ENCODE peak calls at places on chromosomes 11 and 22, in seven cellular contexts. One of them, this sample, is unnamed.

GRCh38 chr11:128621491-128622136 is 34.3 kb upstream of the ETS1 start:
- DNase-seq in SK-N-SH: no peak
- DNase-seq in HCT116: no peak
- DNase-seq in HepG2: no peak
- DNase-seq in GM23338: no peak
- DNase-seq in A549: no peak
- DNase-seq in Panc1: no peak
- DNase-seq in this sample: no peak

GRCh38 chr11:92304271-92304670 is 79.7 kb downstream of the FAT3 start:
- DNase-seq in SK-N-SH: no peak
- DNase-seq in HCT116: no peak
- DNase-seq in HepG2: no peak
- DNase-seq in GM23338: no peak
- DNase-seq in A549: no peak
- DNase-seq in Panc1: no peak
- DNase-seq in this sample: no peak

GRCh38 chr11:111635706-111636045 is 33.4 kb downstream of the SIK2 start:
- DNase-seq in SK-N-SH: peak; percentile 38
- DNase-seq in HCT116: no peak
- DNase-seq in HepG2: no peak
- DNase-seq in GM23338: no peak
- DNase-seq in A549: no peak
- DNase-seq in Panc1: no peak
- DNase-seq in this sample: no peak

GRCh38 chr11:133082851-133083488 is 449.3 kb downstream of the OPCML start:
- DNase-seq in SK-N-SH: peak; percentile 95
- DNase-seq in HCT116: no peak
- DNase-seq in HepG2: peak; percentile 12
- DNase-seq in GM23338: peak; percentile 83
- DNase-seq in A549: peak; percentile 11
- DNase-seq in Panc1: no peak
- DNase-seq in this sample: peak; percentile 30

GRCh38 chr22:37045958-37046357 is 5.6 kb upstream of the KCTD17 start:
- DNase-seq in SK-N-SH: peak; percentile 64
- DNase-seq in HCT116: no peak
- DNase-seq in HepG2: no peak
- DNase-seq in GM23338: peak; percentile 74
- DNase-seq in A549: peak; percentile 32
- DNase-seq in Panc1: no peak
- DNase-seq in this sample: no peak

GRCh38 chr22:25754527-25755202 is 12.7 kb downstream of the MYO18B start:
- DNase-seq in SK-N-SH: no peak
- DNase-seq in HCT116: no peak
- DNase-seq in HepG2: no peak
- DNase-seq in GM23338: no peak
- DNase-seq in A549: no peak
- DNase-seq in Panc1: no peak
- DNase-seq in this sample: no peak

GRCh38 chr11:64357904-64358535 is 942 bp upstream of the RPS6KA4 start:
- DNase-seq in SK-N-SH: peak; percentile 63
- DNase-seq in HCT116: no peak
- DNase-seq in HepG2: peak; percentile 20
- DNase-seq in GM23338: no peak
- DNase-seq in A549: peak; percentile 58
- DNase-seq in Panc1: peak; percentile 18
- DNase-seq in this sample: no peak

GRCh38 chr11:34756591-34756990 is 135.7 kb downstream of the EHF start:
- DNase-seq in SK-N-SH: no peak
- DNase-seq in HCT116: no peak
- DNase-seq in HepG2: no peak
- DNase-seq in GM23338: no peak
- DNase-seq in A549: no peak
- DNase-seq in Panc1: no peak
- DNase-seq in this sample: no peak

GRCh38 chr22:46070215-46070721 is 80.1 kb upstream of the PPARA start:
- DNase-seq in SK-N-SH: no peak
- DNase-seq in HCT116: no peak
- DNase-seq in HepG2: peak; percentile 10
- DNase-seq in GM23338: peak; percentile 69
- DNase-seq in A549: no peak
- DNase-seq in Panc1: no peak
- DNase-seq in this sample: peak; percentile 77

GRCh38 chr11:12706531-12707499 is 32.6 kb downstream of the TEAD1 start:
- DNase-seq in SK-N-SH: no peak
- DNase-seq in HCT116: no peak
- DNase-seq in HepG2: peak; percentile 57
- DNase-seq in GM23338: no peak
- DNase-seq in A549: no peak
- DNase-seq in Panc1: no peak
- DNase-seq in this sample: no peak

GRCh38 chr11:15969701-15970329 is 386.5 kb downstream of the SOX6 start:
- DNase-seq in SK-N-SH: no peak
- DNase-seq in HCT116: no peak
- DNase-seq in HepG2: no peak
- DNase-seq in GM23338: no peak
- DNase-seq in A549: no peak
- DNase-seq in Panc1: no peak
- DNase-seq in this sample: no peak

GRCh38 chr11:120034881-120035620 is 102.9 kb downstream of the TRIM29 start:
- DNase-seq in SK-N-SH: no peak
- DNase-seq in HCT116: no peak
- DNase-seq in HepG2: no peak
- DNase-seq in GM23338: no peak
- DNase-seq in A549: no peak
- DNase-seq in Panc1: no peak
- DNase-seq in this sample: no peak

GRCh38 chr22:49753276-49753884 is 74.3 kb downstream of the BRD1 start:
- DNase-seq in SK-N-SH: peak; percentile 80
- DNase-seq in HCT116: no peak
- DNase-seq in HepG2: no peak
- DNase-seq in GM23338: no peak
- DNase-seq in A549: no peak
- DNase-seq in Panc1: no peak
- DNase-seq in this sample: no peak

GRCh38 chr22:49754674-49755590 is 72.7 kb downstream of the BRD1 start:
- DNase-seq in SK-N-SH: peak; percentile 41
- DNase-seq in HCT116: no peak
- DNase-seq in HepG2: no peak
- DNase-seq in GM23338: no peak
- DNase-seq in A549: no peak
- DNase-seq in Panc1: no peak
- DNase-seq in this sample: no peak

GRCh38 chr22:49752598-49753091 is 75.0 kb downstream of the BRD1 start:
- DNase-seq in SK-N-SH: peak; percentile 56
- DNase-seq in HCT116: no peak
- DNase-seq in HepG2: no peak
- DNase-seq in GM23338: no peak
- DNase-seq in A549: no peak
- DNase-seq in Panc1: no peak
- DNase-seq in this sample: peak; percentile 15

GRCh38 chr22:49751968-49752597 is 75.6 kb downstream of the BRD1 start:
- DNase-seq in SK-N-SH: peak; percentile 33
- DNase-seq in HCT116: no peak
- DNase-seq in HepG2: no peak
- DNase-seq in GM23338: no peak
- DNase-seq in A549: no peak
- DNase-seq in Panc1: no peak
- DNase-seq in this sample: no peak

GRCh38 chr22:49753961-49754673 is 73.6 kb downstream of the BRD1 start:
- DNase-seq in SK-N-SH: peak; percentile 59
- DNase-seq in HCT116: no peak
- DNase-seq in HepG2: no peak
- DNase-seq in GM23338: no peak
- DNase-seq in A549: no peak
- DNase-seq in Panc1: no peak
- DNase-seq in this sample: no peak
- H3K4me3 ChIP-seq in SK-N-SH: no peak overlapping the region
- H3K4me3 ChIP-seq in HCT116: no peak overlapping the region
- H3K4me3 ChIP-seq in HepG2: no peak overlapping the region
- H3K4me3 ChIP-seq in GM23338: no peak overlapping the region
- H3K4me3 ChIP-seq in A549: no peak overlapping the region
- H3K4me3 ChIP-seq in Panc1: no peak overlapping the region
- H3K4me3 ChIP-seq in this sample: no peak overlapping the region

DNA sequence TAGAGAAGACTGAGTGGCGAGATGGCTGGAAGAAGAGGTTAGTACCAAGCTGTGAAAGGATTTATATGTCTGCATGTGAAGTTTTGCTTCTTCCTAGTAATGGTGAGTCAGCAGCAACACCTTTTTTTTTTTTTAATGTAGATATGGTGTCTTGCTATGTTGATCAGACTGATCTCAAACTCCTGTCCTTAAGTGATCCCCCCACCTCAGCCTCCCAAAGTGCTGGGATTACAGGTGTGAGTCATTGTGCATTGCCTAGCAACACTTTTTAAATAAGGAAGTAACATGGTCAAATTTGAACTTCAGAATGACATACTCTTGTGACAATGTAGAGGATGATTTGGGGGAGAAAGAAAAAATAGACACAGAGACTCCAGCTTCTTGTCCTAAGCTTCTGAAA is 6.5 kb upstream of the CSTPP1 start:
- DNase-seq in SK-N-SH: no peak
- DNase-seq in HCT116: no peak
- DNase-seq in HepG2: peak; percentile 34
- DNase-seq in GM23338: no peak
- DNase-seq in A549: peak; percentile 50
- DNase-seq in Panc1: no peak
- DNase-seq in this sample: no peak
- TF ChIP-seq REST in SK-N-SH: no peak
- TF ChIP-seq REST in HCT116: no peak
- TF ChIP-seq REST in HepG2: no peak
- TF ChIP-seq REST in GM23338: no peak
- TF ChIP-seq REST in A549: no peak
- TF ChIP-seq REST in Panc1: no peak
- TF ChIP-seq REST in this sample: no peak

DNA sequence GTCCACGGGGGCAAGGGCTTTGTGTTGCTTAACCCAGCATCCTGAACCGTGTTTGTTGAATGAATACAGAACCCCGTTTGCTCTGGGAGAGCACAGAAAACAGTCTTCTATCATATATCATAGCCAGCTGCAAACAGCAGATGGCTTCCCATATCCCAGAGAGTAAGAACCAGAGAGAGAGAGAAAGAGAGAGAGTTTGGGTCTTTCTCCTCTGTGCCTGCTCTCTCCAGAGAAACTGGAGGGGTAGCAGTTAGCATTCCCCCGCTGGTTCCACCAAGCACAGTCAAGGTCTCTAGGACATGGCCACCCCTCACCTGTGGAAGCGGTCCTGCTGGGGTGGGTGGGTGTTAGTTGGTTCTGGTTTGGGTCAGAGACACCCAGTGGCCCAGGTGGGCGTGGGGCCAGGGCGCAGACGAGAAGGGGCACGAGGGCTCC is 487 bp upstream of the TIMP3 start:
- DNase-seq in SK-N-SH: no peak
- DNase-seq in HCT116: no peak
- DNase-seq in HepG2: no peak
- DNase-seq in GM23338: no peak
- DNase-seq in A549: no peak
- DNase-seq in Panc1: no peak
- DNase-seq in this sample: no peak
- H3K4me3 ChIP-seq in SK-N-SH: peak overlapping the region; percentile 63
- H3K4me3 ChIP-seq in HCT116: no peak overlapping the region
- H3K4me3 ChIP-seq in HepG2: peak overlapping the region; percentile 50
- H3K4me3 ChIP-seq in GM23338: peak overlapping the region; percentile 72
- H3K4me3 ChIP-seq in A549: peak overlapping the region; percentile 52
- H3K4me3 ChIP-seq in Panc1: no peak overlapping the region
- H3K4me3 ChIP-seq in this sample: no peak overlapping the region

GRCh38 chr11:36312593-36312990 is 16.5 kb downstream of the PRR5L start:
- DNase-seq in SK-N-SH: no peak
- DNase-seq in HCT116: no peak
- DNase-seq in HepG2: no peak
- DNase-seq in GM23338: no peak
- DNase-seq in A549: no peak
- DNase-seq in Panc1: no peak
- DNase-seq in this sample: no peak
- TF ChIP-seq REST in SK-N-SH: no peak
- TF ChIP-seq REST in HCT116: no peak
- TF ChIP-seq REST in HepG2: no peak
- TF ChIP-seq REST in GM23338: no peak
- TF ChIP-seq REST in A549: no peak
- TF ChIP-seq REST in Panc1: no peak
- TF ChIP-seq REST in this sample: no peak

GRCh38 chr11:76129729-76130128 is 76.6 kb downstream of the WNT11 start:
- DNase-seq in SK-N-SH: no peak
- DNase-seq in HCT116: no peak
- DNase-seq in HepG2: no peak
- DNase-seq in GM23338: no peak
- DNase-seq in A549: no peak
- DNase-seq in Panc1: no peak
- DNase-seq in this sample: no peak
- H3K4me3 ChIP-seq in SK-N-SH: no peak overlapping the region
- H3K4me3 ChIP-seq in HCT116: no peak overlapping the region
- H3K4me3 ChIP-seq in HepG2: no peak overlapping the region
- H3K4me3 ChIP-seq in GM23338: no peak overlapping the region
- H3K4me3 ChIP-seq in A549: no peak overlapping the region
- H3K4me3 ChIP-seq in Panc1: no peak overlapping the region
- H3K4me3 ChIP-seq in this sample: no peak overlapping the region

GRCh38 chr11:59262419-59262818 is 49.7 kb upstream of the MPEG1 start:
- DNase-seq in SK-N-SH: no peak
- DNase-seq in HCT116: no peak
- DNase-seq in HepG2: no peak
- DNase-seq in GM23338: no peak
- DNase-seq in A549: no peak
- DNase-seq in Panc1: no peak
- DNase-seq in this sample: no peak

GRCh38 chr11:59261150-59261549 is 48.4 kb upstream of the MPEG1 start:
- DNase-seq in SK-N-SH: no peak
- DNase-seq in HCT116: no peak
- DNase-seq in HepG2: no peak
- DNase-seq in GM23338: no peak
- DNase-seq in A549: no peak
- DNase-seq in Panc1: no peak
- DNase-seq in this sample: no peak

GRCh38 chr11:59263225-59263894 is 50.6 kb upstream of the MPEG1 start:
- DNase-seq in SK-N-SH: no peak
- DNase-seq in HCT116: peak; percentile 7
- DNase-seq in HepG2: peak; percentile 9
- DNase-seq in GM23338: peak; percentile 68
- DNase-seq in A549: no peak
- DNase-seq in Panc1: no peak
- DNase-seq in this sample: no peak

GRCh38 chr11:59259047-59259446 is 46.3 kb upstream of the MPEG1 start:
- DNase-seq in SK-N-SH: no peak
- DNase-seq in HCT116: no peak
- DNase-seq in HepG2: no peak
- DNase-seq in GM23338: no peak
- DNase-seq in A549: no peak
- DNase-seq in Panc1: no peak
- DNase-seq in this sample: no peak

DNA sequence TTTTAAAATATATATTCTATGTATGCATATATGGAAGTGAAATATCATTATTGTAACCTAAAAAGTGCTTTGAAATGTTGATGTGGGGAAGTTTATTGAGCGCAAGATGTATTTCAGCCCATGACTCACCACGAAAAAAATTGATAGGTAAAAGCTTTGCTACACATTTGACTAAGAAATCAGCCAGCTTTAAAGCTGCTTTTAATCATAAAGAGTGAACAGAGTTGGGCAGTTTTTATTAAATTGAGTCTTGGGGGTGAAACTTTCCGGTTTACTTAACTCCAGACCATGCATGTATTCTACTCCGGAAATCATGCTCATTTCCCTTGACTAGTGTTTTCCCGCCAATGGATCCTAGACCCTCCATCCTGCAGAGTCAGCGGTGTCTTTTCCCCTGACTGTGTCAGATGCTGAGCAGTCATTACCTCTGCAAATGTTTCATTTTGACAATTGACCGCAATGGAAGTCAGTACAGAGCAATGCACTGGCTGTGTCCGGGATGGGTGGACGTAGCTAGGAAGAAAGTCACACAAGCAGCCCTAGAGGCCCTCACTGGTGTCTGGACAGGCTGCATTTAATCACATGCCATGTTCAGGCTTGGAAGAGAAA is 47.2 kb upstream of the MPEG1 start:
- DNase-seq in SK-N-SH: no peak
- DNase-seq in HCT116: no peak
- DNase-seq in HepG2: no peak
- DNase-seq in GM23338: no peak
- DNase-seq in A549: no peak
- DNase-seq in Panc1: no peak
- DNase-seq in this sample: no peak
- TF ChIP-seq REST in SK-N-SH: no peak
- TF ChIP-seq REST in HCT116: no peak
- TF ChIP-seq REST in HepG2: no peak
- TF ChIP-seq REST in GM23338: no peak
- TF ChIP-seq REST in A549: no peak
- TF ChIP-seq REST in Panc1: no peak
- TF ChIP-seq REST in this sample: no peak

This sample was measured in HL-60.